ENCODE peak calls at places on chromosomes 16 and 17, in four cellular contexts. P, K, T and V are unnamed samples.

GRCh38 chr17:57604771-57605733 is 140.0 kb downstream of the CCDC182 start:
- DNase-seq in K (peak; percentile 64), T (no peak), P (peak; percentile 55), V (no peak)

GRCh38 chr17:45147102-45147580 is 1.1 kb upstream of the HEXIM1 start:
- DNase-seq in P (peak; percentile 62), K (no peak), T (no peak), V (no peak)

GRCh38 chr17:339193-340061 is 13.2 kb downstream of the RPH3AL start:
- DNase-seq in T (peak; percentile 35), K (no peak), P (no peak), V (no peak)

GRCh38 chr16:87276091-87276561 is 41.1 kb downstream of the C16orf95 start:
- DNase-seq in K (no peak), P (no peak), T (no peak), V (no peak)

GRCh38 chr16:12459401-12459791 is 344.3 kb downstream of the CPPED1 start:
- DNase-seq in T (no peak), K (no peak), P (no peak), V (no peak)

GRCh38 chr17:4519361-4519788 is 20.7 kb downstream of the SPNS2 start:
- DNase-seq in T (no peak), P (no peak), K (no peak), V (no peak)

GRCh38 chr16:11098601-11099377 is 154.4 kb downstream of the CLEC16A start:
- DNase-seq in T (no peak), K (no peak), P (no peak), V (no peak)

GRCh38 chr17:45200701-45201100 is 21.0 kb upstream of the FMNL1 start:
- DNase-seq in K (peak; percentile 46), P (no peak), T (peak; percentile 55), V (no peak)

GRCh38 chr17:4898927-4899326 is 409 bp upstream of the C17orf107 start:
- DNase-seq in P (no peak), K (no peak), T (no peak), V (no peak)

GRCh38 chr17:56064506-56064905 is 88.8 kb upstream of the ANKFN1 start:
- DNase-seq in P (no peak), T (peak; percentile 68), K (no peak), V (no peak)

GRCh38 chr17:64603987-64604386 is 58.1 kb downstream of the SMURF2 start:
- DNase-seq in T (no peak), P (no peak), K (no peak), V (no peak)

GRCh38 chr17:49887086-49887743 is 39.3 kb upstream of the TAC4 start:
- DNase-seq in T (peak; percentile 87), K (no peak), P (no peak), V (no peak)

GRCh38 chr17:39674702-39675389 is 6.6 kb downstream of the PNMT start:
- DNase-seq in P (no peak), K (no peak), T (peak; percentile 58), V (no peak)

GRCh38 chr17:42783778-42784138 is 3.3 kb downstream of the WNK4 start:
- DNase-seq in K (no peak), T (peak; percentile 39), P (no peak), V (no peak)

GRCh38 chr16:50067290-50067853 is 1.6 kb downstream of the HEATR3 start:
- DNase-seq in T (no peak), K (peak; percentile 79), P (peak; percentile 74), V (no peak)

GRCh38 chr16:4800290-4801041 is 2.0 kb downstream of the ROGDI start:
- DNase-seq in P (no peak), T (no peak), K (no peak), V (no peak)

GRCh38 chr16:86016201-86016965 is 117.4 kb downstream of the IRF8 start:
- DNase-seq in T (peak; percentile 69), P (peak; percentile 70), K (peak; percentile 82), V (peak; percentile 17)

GRCh38 chr17:78884876-78885667 is 17.9 kb downstream of the CEP295NL start:
- DNase-seq in K (no peak), T (no peak), P (no peak), V (no peak)
- H4K91ac ChIP-seq in K (peak overlapping the region; percentile 100), T (no peak overlapping the region), P (peak overlapping the region; percentile 98), V (no peak overlapping the region)

GRCh38 chr16:75113541-75114121 is 2.9 kb downstream of the LDHD start:
- DNase-seq in P (no peak), K (no peak), T (no peak), V (no peak)
- H4K91ac ChIP-seq in P (no peak overlapping the region), K (no peak overlapping the region), T (no peak overlapping the region), V (no peak overlapping the region)

DNA sequence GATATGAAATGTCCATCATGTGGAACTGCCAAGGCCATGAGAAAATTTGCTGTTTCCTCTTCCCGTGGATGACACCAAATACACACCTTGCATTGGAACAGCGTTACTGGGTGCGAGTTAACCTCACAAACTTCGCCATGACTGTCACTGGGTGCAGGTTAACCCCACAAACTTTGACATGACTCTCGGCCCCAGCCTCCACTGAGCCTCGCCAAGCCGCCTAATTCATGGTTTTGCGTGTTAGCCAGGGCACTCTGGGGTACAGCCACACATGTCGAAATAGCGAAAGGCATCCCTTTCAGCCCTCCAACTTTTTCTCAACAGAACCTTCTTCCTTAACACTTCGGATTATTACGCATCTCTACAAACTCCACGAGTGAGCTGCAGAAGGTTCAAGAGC is 10.6 kb upstream of the KCTD5 start:
- DNase-seq in K (no peak), P (no peak), T (no peak), V (no peak)
- H4K91ac ChIP-seq in K (no peak overlapping the region), P (no peak overlapping the region), T (no peak overlapping the region), V (no peak overlapping the region)

DNA sequence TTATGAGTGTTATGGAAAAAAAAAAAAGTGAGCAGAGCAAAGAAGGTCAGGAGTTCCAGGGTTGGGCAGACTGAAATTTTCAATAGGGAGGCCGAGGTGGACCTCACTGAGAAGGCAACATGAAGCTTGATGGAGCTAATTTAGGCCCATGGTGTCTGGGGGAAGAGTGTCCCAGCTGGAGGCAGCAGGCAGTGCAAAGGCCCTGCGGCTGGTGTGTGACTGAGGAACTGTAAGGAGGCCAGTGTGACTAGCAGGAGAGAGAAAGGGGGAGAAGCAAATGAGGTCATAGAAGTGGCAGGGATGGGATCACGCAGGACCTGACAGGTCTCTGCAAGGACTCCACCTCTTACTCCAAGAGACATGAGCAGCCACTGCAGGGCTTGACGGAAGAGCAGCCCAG is 10.2 kb downstream of the ARHGEF15 start:
- DNase-seq in P (no peak), T (no peak), K (no peak), V (no peak)
- H4K91ac ChIP-seq in P (no peak overlapping the region), T (no peak overlapping the region), K (no peak overlapping the region), V (no peak overlapping the region)

GRCh38 chr17:19388791-19389190 is 1.8 kb upstream of the MFAP4 start:
- DNase-seq in P (peak; percentile 37), K (no peak), T (no peak), V (no peak)

GRCh38 chr17:19389386-19389785 is 2.4 kb upstream of the MFAP4 start:
- DNase-seq in K (no peak), T (no peak), P (no peak), V (no peak)

GRCh38 chr17:19387921-19388521 is 1.0 kb upstream of the MFAP4 start:
- DNase-seq in T (no peak), K (peak; percentile 72), P (peak; percentile 76), V (no peak)

GRCh38 chr17:19386276-19386863 is 620 bp downstream of the MFAP4 start:
- DNase-seq in K (peak; percentile 94), P (peak; percentile 92), T (no peak), V (no peak)

GRCh38 chr17:19386974-19387920 is at the start of gene MFAP4:
- DNase-seq in P (peak; percentile 90), T (peak; percentile 87), K (peak; percentile 81), V (no peak)
- H4K91ac ChIP-seq in P (peak within 1 kb of the TSS; percentile 94), T (no peak within 1 kb of the TSS), K (peak within 1 kb of the TSS; percentile 92), V (peak within 1 kb of the TSS; percentile 77)

DNA sequence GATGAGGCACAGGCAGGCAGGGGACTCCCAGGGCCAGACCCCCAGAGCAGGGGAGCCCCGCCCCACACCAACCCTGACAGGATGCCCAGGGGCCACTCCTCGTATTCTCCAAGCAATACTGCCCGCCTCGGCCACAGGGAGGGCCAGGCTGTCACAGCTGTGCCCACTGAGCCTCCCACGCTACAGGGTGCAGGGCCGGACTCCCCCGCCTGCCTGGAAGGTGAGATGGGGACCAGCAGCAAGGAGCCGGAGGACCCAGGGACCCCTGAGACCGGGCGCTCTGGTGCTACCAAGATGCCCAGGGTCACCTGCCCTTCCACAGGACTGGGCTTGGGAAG is 18.8 kb upstream of the ZFPM1 start:
- DNase-seq in T (no peak), P (no peak), K (no peak), V (no peak)
- H4K91ac ChIP-seq in T (no peak overlapping the region), P (no peak overlapping the region), K (no peak overlapping the region), V (no peak overlapping the region)